ENCODE peak calls at places on chromosome 15, in eight cellular contexts. Q is tibial artery, H is HCT116, W is Panc1, Y is right lobe of liver, L is neural progenitor cell, D is A549, F is PC-9. A is an unnamed sample.
A peak's percentile ranks its signal among the peaks of the same experiment; 100 is the strongest.

GRCh38 chr15:25329685-25330084 is 109.1 kb downstream of the UBE3A start:
- DNase-seq in L (no peak), D (no peak), F (no peak), Q (no peak), H (no peak), Y (no peak), W (no peak), A (no peak)

GRCh38 chr15:70636540-70637165 is 126.7 kb downstream of the UACA start:
- DNase-seq in Q (no peak), W (no peak), D (peak; percentile 42), H (peak; percentile 16), Y (no peak), L (peak; percentile 37), F (peak; percentile 8), A (no peak)

GRCh38 chr15:101027920-101028319 is 108.8 kb downstream of the LRRK1 start:
- DNase-seq in H (no peak), L (no peak), Q (peak; percentile 9), Y (no peak), W (no peak), F (no peak), D (no peak), A (no peak)

GRCh38 chr15:58423858-58424608 is 7.8 kb upstream of the LIPC start:
- DNase-seq in H (no peak), D (no peak), Y (no peak), L (no peak), F (no peak), W (no peak), Q (no peak), A (no peak)

GRCh38 chr15:87731630-87732029 is 524.9 kb downstream of the NTRK3 start:
- DNase-seq in F (no peak), Y (no peak), Q (no peak), L (no peak), W (no peak), H (no peak), D (no peak), A (no peak)

GRCh38 chr15:37101634-37102314 is 1.4 kb upstream of the MEIS2 start:
- DNase-seq in D (peak; percentile 82), W (peak; percentile 32), H (peak; percentile 21), Y (peak; percentile 81), Q (peak; percentile 71), F (peak; percentile 78), L (peak; percentile 92), A (no peak)

GRCh38 chr15:101613130-101614000 is 38.8 kb downstream of the TM2D3 start:
- DNase-seq in L (no peak), H (no peak), Y (peak; percentile 91), D (no peak), Q (peak; percentile 56), W (no peak), F (peak; percentile 49), A (peak; percentile 7)

GRCh38 chr15:77633913-77634265 is 1.2 kb upstream of the LINGO1 start:
- DNase-seq in L (peak; percentile 82), Q (no peak), Y (no peak), F (no peak), D (no peak), H (no peak), W (no peak), A (no peak)

GRCh38 chr15:85956515-85957275 is 123.0 kb upstream of the AGBL1 start:
- DNase-seq in W (no peak), H (no peak), F (no peak), Y (no peak), D (no peak), L (no peak), Q (no peak), A (no peak)

GRCh38 chr15:99974246-99974645 is 241.0 kb upstream of the LYSMD4 start:
- DNase-seq in Y (no peak), D (no peak), F (no peak), W (no peak), H (no peak), L (no peak), Q (no peak), A (no peak)

GRCh38 chr15:52656412-52656811 is 22.8 kb downstream of the ATOSA start:
- DNase-seq in Y (no peak), D (no peak), Q (no peak), L (no peak), W (no peak), F (no peak), H (no peak), A (no peak)

GRCh38 chr15:70474682-70475438 is 288.5 kb downstream of the UACA start:
- DNase-seq in W (peak; percentile 85), H (peak; percentile 82), L (no peak), Q (peak; percentile 87), Y (peak; percentile 96), F (peak; percentile 74), D (peak; percentile 96), A (peak; percentile 85)

GRCh38 chr15:52171386-52171785 is 19.8 kb downstream of the GNB5 start:
- DNase-seq in D (no peak), Q (no peak), W (no peak), H (no peak), L (no peak), Y (no peak), F (no peak), A (no peak)

DNA sequence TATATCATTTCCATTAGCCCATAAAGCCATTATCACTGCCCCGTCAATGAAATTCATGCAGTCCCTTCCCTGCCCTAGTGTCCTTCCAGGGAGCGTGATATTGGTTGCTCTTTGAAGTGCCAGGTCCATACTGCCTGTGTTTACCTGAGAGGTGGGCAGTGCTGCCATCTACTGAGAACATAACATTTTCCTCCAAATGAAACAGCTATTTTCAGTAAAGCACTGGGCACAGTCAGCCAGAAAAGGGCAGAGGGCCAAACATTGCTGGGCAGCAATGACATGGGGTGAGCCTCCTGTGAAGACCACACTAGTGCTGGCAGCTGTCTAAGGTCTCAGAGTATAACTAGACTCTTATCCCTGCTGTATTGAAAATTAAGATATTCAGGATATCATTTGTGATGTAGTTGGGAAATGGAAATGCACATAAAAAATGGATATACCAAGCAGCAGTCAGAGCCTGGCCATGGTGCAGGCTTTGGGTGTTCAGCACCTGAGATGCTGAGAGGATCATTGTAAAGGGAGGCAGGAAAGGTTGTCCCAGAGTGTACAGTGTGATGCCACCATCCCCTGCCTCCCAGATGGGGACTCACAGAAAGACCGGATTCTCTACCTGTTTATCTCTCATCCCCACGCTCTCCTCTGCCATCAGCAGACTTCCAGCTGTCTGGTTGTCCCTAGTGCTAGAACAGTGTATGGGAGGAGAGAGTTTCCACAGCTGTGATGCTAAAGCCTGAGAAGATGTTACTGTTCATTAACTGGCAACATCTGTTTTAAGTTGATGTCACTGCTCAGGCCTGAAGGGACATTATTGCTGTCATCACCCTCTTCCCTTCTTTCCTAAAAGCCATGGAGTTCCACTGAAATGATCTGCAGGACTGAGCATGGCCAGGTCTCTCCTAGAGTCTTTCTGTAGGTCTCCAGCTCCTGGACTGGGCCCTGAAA is 108.8 kb downstream of the ARNT2 start:
- DNase-seq in F (peak; percentile 2), Q (no peak), H (peak; percentile 6), D (peak; percentile 30), W (no peak), L (no peak), Y (no peak), A (no peak)
- TF ChIP-seq CTCF in F (peak; percentile 58), Q (peak; percentile 26), H (peak; percentile 38), D (peak; percentile 59), W (peak; percentile 11), L (peak; percentile 21), Y (peak; percentile 26), A (peak; percentile 63)

GRCh38 chr15:90161946-90162345 is 39.2 kb upstream of the SEMA4B start:
- DNase-seq in D (peak; percentile 35), L (no peak), H (no peak), Q (no peak), F (no peak), W (no peak), Y (no peak), A (peak; percentile 61)
- H3K4me1 ChIP-seq in D (peaks cover 84% of the 10 kb centered on the region), L (peaks cover 8% of the 10 kb centered on the region), H (peaks cover 88% of the 10 kb centered on the region), Q (no peaks in the 10 kb centered on the region), F (peaks cover 89% of the 10 kb centered on the region), W (peaks cover 85% of the 10 kb centered on the region), Y (peaks cover 8% of the 10 kb centered on the region), A (peaks cover 52% of the 10 kb centered on the region)

GRCh38 chr15:67103432-67103831 is 38.0 kb downstream of the SMAD3 start:
- DNase-seq in Y (no peak), D (no peak), F (no peak), Q (no peak), W (no peak), L (no peak), H (no peak), A (no peak)

GRCh38 chr15:67104453-67104852 is 39.1 kb downstream of the SMAD3 start:
- DNase-seq in Q (no peak), Y (no peak), D (no peak), W (no peak), F (no peak), L (no peak), H (no peak), A (no peak)

GRCh38 chr15:67103021-67103420 is 37.6 kb downstream of the SMAD3 start:
- DNase-seq in Y (no peak), W (no peak), Q (no peak), H (no peak), L (no peak), D (no peak), F (no peak), A (no peak)

GRCh38 chr15:67105065-67105951 is 39.9 kb downstream of the SMAD3 start:
- DNase-seq in W (no peak), Q (peak; percentile 64), L (no peak), F (peak; percentile 91), D (peak; percentile 97), H (peak; percentile 90), Y (no peak), A (peak; percentile 98)

DNA sequence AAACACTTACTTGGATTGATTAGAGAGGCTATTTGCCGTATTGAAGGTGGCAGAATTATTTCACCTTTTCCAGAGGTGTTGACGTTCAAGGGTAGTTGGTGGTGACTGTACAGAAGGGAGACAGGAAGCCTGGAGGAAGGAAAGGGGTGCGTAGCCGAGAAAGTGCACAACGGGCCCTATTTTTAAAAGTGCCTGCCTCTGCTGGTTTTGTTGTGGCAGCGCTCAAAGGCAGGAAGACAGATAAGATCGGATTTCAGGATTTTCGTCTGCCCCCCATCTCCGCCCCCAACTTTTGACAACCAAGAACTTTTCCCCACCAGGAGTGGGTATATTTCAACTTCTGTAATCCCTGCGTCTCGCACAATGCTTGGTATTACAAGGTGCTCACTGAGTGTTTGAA is 38.5 kb downstream of the SMAD3 start:
- DNase-seq in F (no peak), L (no peak), H (no peak), D (no peak), Y (no peak), W (no peak), Q (no peak), A (no peak)
- H3K27ac ChIP-seq in F (peak overlapping the region; percentile 100), L (no peak overlapping the region), H (no peak overlapping the region), D (peak overlapping the region; percentile 92), Y (no peak overlapping the region), W (peak overlapping the region; percentile 100), Q (no peak overlapping the region), A (peak overlapping the region; percentile 98)

DNA sequence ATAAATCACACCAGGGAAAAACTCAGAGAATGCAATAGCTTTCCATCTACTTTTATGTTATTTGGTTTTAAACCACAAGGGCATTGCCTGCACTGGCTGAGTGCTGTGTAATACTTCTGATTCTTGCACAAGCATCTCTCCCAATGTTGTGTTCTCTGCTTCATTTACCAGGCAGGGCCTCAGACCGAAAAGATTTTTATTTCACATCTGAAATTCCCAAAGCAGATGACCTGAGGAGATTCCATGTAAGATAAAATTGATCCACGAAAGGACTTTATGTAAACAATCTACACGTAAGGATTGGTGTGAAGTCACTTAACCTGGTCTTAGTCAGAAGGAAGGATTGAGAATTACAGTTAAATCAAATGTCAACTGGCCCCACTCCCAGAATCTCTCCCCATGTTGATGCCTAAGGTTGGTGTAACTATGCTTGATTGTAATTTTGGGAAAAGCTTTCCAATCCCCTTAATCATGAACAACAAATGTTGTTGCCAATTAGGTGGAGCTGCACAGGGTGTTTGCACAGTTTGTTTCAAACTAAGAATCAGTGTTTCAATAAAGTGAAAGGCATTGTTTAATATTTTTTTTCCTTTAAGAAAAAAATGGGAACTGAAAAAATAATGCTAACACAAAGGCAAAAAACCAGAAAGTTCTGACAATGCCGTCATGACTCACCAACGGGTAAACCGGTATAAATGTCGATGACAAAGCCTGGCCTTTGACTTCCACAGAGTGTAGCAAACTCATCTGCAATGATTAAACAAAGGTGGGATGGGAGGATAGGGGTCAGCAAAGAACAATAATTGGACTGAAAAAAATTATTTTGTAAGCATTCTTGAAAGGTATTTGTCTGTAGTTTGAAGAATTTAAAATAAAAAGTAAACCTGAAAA is 128.6 kb downstream of the DUT start:
- DNase-seq in F (no peak), Q (peak; percentile 46), L (no peak), Y (no peak), H (peak; percentile 78), W (no peak), D (peak; percentile 42), A (no peak)
- TF ChIP-seq CTCF in F (no peak), Q (no peak), L (no peak), Y (no peak), H (no peak), W (no peak), D (no peak), A (no peak)

A was measured in foreskin keratinocyte.